ENCODE peak calls at places on chromosome 16, in four cellular contexts. One of them, this sample, is unnamed.

GRCh38 chr16:1610841-1611653 is 825 bp downstream of the IFT140 start:
- DNase-seq in H9: no peak
- DNase-seq in mesendoderm: no peak
- DNase-seq in H1: no peak
- DNase-seq in this sample: no peak

GRCh38 chr16:74813109-74813641 is 38.6 kb upstream of the FA2H start:
- DNase-seq in H9: peak
- DNase-seq in mesendoderm: peak
- DNase-seq in H1: peak
- DNase-seq in this sample: peak

GRCh38 chr16:52407778-52408177 is 139.2 kb downstream of the TOX3 start:
- DNase-seq in H9: no peak
- DNase-seq in H1: no peak
- DNase-seq in mesendoderm: no peak
- DNase-seq in this sample: no peak

GRCh38 chr16:2530629-2531318 is 434 bp downstream of the CEMP1 start:
- DNase-seq in mesendoderm: no peak
- DNase-seq in H9: no peak
- DNase-seq in H1: no peak
- DNase-seq in this sample: no peak

GRCh38 chr16:85639529-85640253 is 26.6 kb downstream of the GSE1 start:
- DNase-seq in H9: no peak
- DNase-seq in H1: no peak
- DNase-seq in mesendoderm: no peak
- DNase-seq in this sample: no peak

GRCh38 chr16:51896013-51896412 is 650.9 kb downstream of the TOX3 start:
- DNase-seq in mesendoderm: peak
- DNase-seq in H9: peak
- DNase-seq in H1: peak
- DNase-seq in this sample: no peak

GRCh38 chr16:12290868-12291267 is 314.3 kb downstream of the SNX29 start:
- DNase-seq in mesendoderm: no peak
- DNase-seq in H9: no peak
- DNase-seq in H1: no peak
- DNase-seq in this sample: no peak

GRCh38 chr16:3388325-3388724 is 12.5 kb downstream of the ZSCAN32 start:
- DNase-seq in H1: no peak
- DNase-seq in mesendoderm: no peak
- DNase-seq in H9: no peak
- DNase-seq in this sample: no peak

GRCh38 chr16:67448580-67448979 is 17.7 kb downstream of the HSD11B2 start:
- DNase-seq in mesendoderm: no peak
- DNase-seq in H1: no peak
- DNase-seq in H9: no peak
- DNase-seq in this sample: no peak

GRCh38 chr16:59210955-59211541 is 476.9 kb upstream of the GOT2 start:
- DNase-seq in mesendoderm: peak
- DNase-seq in H9: peak
- DNase-seq in H1: peak
- DNase-seq in this sample: peak

GRCh38 chr16:56909484-56910113 is 22.3 kb upstream of the HERPUD1 start:
- DNase-seq in H1: no peak
- DNase-seq in mesendoderm: no peak
- DNase-seq in H9: no peak
- DNase-seq in this sample: no peak

GRCh38 chr16:3148256-3149192 is 13.7 kb downstream of the ZNF213 start:
- DNase-seq in H1: no peak
- DNase-seq in mesendoderm: no peak
- DNase-seq in H9: no peak
- DNase-seq in this sample: no peak

GRCh38 chr16:89178453-89179147 is 7.1 kb downstream of the CDH15 start:
- DNase-seq in mesendoderm: no peak
- DNase-seq in H9: no peak
- DNase-seq in H1: no peak
- DNase-seq in this sample: no peak

GRCh38 chr16:25366078-25366477 is 108.4 kb upstream of the ZKSCAN2 start:
- DNase-seq in H1: no peak
- DNase-seq in H9: no peak
- DNase-seq in mesendoderm: peak
- DNase-seq in this sample: no peak

GRCh38 chr16:3836641-3837040 is 43.9 kb downstream of the CREBBP start:
- DNase-seq in H9: no peak
- DNase-seq in H1: no peak
- DNase-seq in mesendoderm: no peak
- DNase-seq in this sample: peak

GRCh38 chr16:21159281-21159951 is 942 bp downstream of the LDAF1 start:
- DNase-seq in H1: no peak
- DNase-seq in H9: peak
- DNase-seq in mesendoderm: peak
- DNase-seq in this sample: no peak

GRCh38 chr16:3175157-3176153 is 12.5 kb upstream of the OR1F1 start:
- DNase-seq in H9: peak
- DNase-seq in H1: no peak
- DNase-seq in mesendoderm: peak
- DNase-seq in this sample: peak

GRCh38 chr16:89137666-89138512 is 33.7 kb upstream of the CDH15 start:
- DNase-seq in H1: no peak
- DNase-seq in mesendoderm: no peak
- DNase-seq in H9: no peak
- DNase-seq in this sample: no peak

GRCh38 chr16:54407596-54407995 is 121.0 kb upstream of the IRX3 start:
- DNase-seq in H9: no peak
- DNase-seq in mesendoderm: no peak
- DNase-seq in H1: no peak
- DNase-seq in this sample: peak

GRCh38 chr16:23608194-23608593 is 12.1 kb upstream of the NDUFAB1 start:
- DNase-seq in H9: no peak
- DNase-seq in mesendoderm: no peak
- DNase-seq in H1: no peak
- DNase-seq in this sample: peak

GRCh38 chr16:10480151-10480550 is 94.3 kb downstream of the ATF7IP2 start:
- DNase-seq in H1: no peak
- DNase-seq in H9: no peak
- DNase-seq in mesendoderm: no peak
- DNase-seq in this sample: no peak

GRCh38 chr16:55273356-55273755 is 50.6 kb upstream of the IRX6 start:
- DNase-seq in H9: no peak
- DNase-seq in mesendoderm: no peak
- DNase-seq in H1: no peak
- DNase-seq in this sample: no peak

GRCh38 chr16:58128721-58129096 is 472 bp downstream of the CFAP20 start:
- DNase-seq in H1: no peak
- DNase-seq in mesendoderm: no peak
- DNase-seq in H9: peak
- DNase-seq in this sample: no peak

GRCh38 chr16:9091867-9092281 is 430 bp downstream of the HAPSTR1 start:
- DNase-seq in mesendoderm: peak
- DNase-seq in H1: no peak
- DNase-seq in H9: no peak
- DNase-seq in this sample: no peak

GRCh38 chr16:12403746-12404658 is 399.7 kb downstream of the CPPED1 start:
- DNase-seq in mesendoderm: no peak
- DNase-seq in H1: no peak
- DNase-seq in H9: no peak
- DNase-seq in this sample: no peak

GRCh38 chr16:7025616-7026190 is 306.9 kb upstream of the RBFOX1 start:
- DNase-seq in H9: peak
- DNase-seq in mesendoderm: peak
- DNase-seq in H1: peak
- DNase-seq in this sample: no peak

GRCh38 chr16:86424968-86425367 is 85.4 kb upstream of the FOXF1 start:
- DNase-seq in H9: no peak
- DNase-seq in H1: no peak
- DNase-seq in mesendoderm: peak
- DNase-seq in this sample: no peak

GRCh38 chr16:68644715-68645493 is at the start of gene CDH3:
- DNase-seq in mesendoderm: peak
- DNase-seq in H1: peak
- DNase-seq in H9: peak
- DNase-seq in this sample: no peak

GRCh38 chr16:68643847-68644246 is 1.3 kb upstream of the CDH3 start:
- DNase-seq in mesendoderm: peak
- DNase-seq in H1: no peak
- DNase-seq in H9: no peak
- DNase-seq in this sample: no peak

GRCh38 chr16:68643227-68643626 is 1.9 kb upstream of the CDH3 start:
- DNase-seq in mesendoderm: peak
- DNase-seq in H9: no peak
- DNase-seq in H1: no peak
- DNase-seq in this sample: no peak

GRCh38 chr16:68645494-68646388 is 631 bp downstream of the CDH3 start:
- DNase-seq in mesendoderm: peak
- DNase-seq in H9: peak
- DNase-seq in H1: no peak
- DNase-seq in this sample: no peak

GRCh38 chr16:68644303-68644702 is 807 bp upstream of the CDH3 start:
- DNase-seq in mesendoderm: peak
- DNase-seq in H1: no peak
- DNase-seq in H9: peak
- DNase-seq in this sample: no peak
- H4K5ac ChIP-seq in mesendoderm: no peak
- H4K5ac ChIP-seq in H1: no peak
- H4K5ac ChIP-seq in H9: no peak
- H4K5ac ChIP-seq in this sample: no peak

GRCh38 chr16:30725465-30725792 is 22.8 kb upstream of the PHKG2 start:
- DNase-seq in mesendoderm: no peak
- DNase-seq in H1: no peak
- DNase-seq in H9: no peak
- DNase-seq in this sample: no peak

GRCh38 chr16:30724641-30725464 is 23.4 kb upstream of the PHKG2 start:
- DNase-seq in H9: no peak
- DNase-seq in H1: no peak
- DNase-seq in mesendoderm: no peak
- DNase-seq in this sample: no peak

GRCh38 chr16:30722916-30723315 is 23.9 kb downstream of the SRCAP start:
- DNase-seq in H1: no peak
- DNase-seq in mesendoderm: no peak
- DNase-seq in H9: no peak
- DNase-seq in this sample: no peak

GRCh38 chr16:30722443-30722842 is 23.5 kb downstream of the SRCAP start:
- DNase-seq in mesendoderm: no peak
- DNase-seq in H9: no peak
- DNase-seq in H1: no peak
- DNase-seq in this sample: no peak

GRCh38 chr16:30723725-30724355 is 24.4 kb upstream of the PHKG2 start:
- DNase-seq in H1: no peak
- DNase-seq in mesendoderm: no peak
- DNase-seq in H9: no peak
- DNase-seq in this sample: no peak
- H4K5ac ChIP-seq in H1: no peak
- H4K5ac ChIP-seq in mesendoderm: no peak
- H4K5ac ChIP-seq in H9: no peak
- H4K5ac ChIP-seq in this sample: no peak

DNA sequence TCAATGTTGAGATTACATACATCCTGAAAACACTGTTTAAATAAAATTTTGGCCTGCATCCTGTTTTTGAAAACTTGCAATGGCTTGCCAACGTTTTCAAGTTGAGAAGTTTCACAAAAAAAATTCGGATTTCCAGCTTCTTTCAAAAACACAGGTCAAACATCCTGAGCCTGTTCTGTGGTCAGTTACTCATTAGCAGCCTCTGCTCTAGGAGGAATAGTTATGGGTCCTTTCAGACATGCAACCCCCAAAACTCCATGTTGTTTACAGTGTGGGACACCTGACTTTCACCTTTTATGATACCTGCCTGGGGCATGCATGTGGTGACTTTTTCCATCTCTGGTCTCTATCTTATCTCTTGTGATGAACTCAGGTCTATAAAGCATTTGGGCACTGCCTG is 577.9 kb downstream of the WWOX start:
- DNase-seq in H1: no peak
- DNase-seq in mesendoderm: no peak
- DNase-seq in H9: no peak
- DNase-seq in this sample: no peak
- H4K5ac ChIP-seq in H1: no peak
- H4K5ac ChIP-seq in mesendoderm: no peak
- H4K5ac ChIP-seq in H9: no peak
- H4K5ac ChIP-seq in this sample: no peak

GRCh38 chr16:79497951-79498350 is 102.6 kb downstream of the MAF start:
- DNase-seq in H1: no peak
- DNase-seq in H9: no peak
- DNase-seq in mesendoderm: no peak
- DNase-seq in this sample: no peak

GRCh38 chr16:79492036-79492435 is 108.5 kb downstream of the MAF start:
- DNase-seq in H1: no peak
- DNase-seq in H9: no peak
- DNase-seq in mesendoderm: no peak
- DNase-seq in this sample: no peak
- H4K5ac ChIP-seq in H1: no peak
- H4K5ac ChIP-seq in H9: no peak
- H4K5ac ChIP-seq in mesendoderm: no peak
- H4K5ac ChIP-seq in this sample: no peak

DNA sequence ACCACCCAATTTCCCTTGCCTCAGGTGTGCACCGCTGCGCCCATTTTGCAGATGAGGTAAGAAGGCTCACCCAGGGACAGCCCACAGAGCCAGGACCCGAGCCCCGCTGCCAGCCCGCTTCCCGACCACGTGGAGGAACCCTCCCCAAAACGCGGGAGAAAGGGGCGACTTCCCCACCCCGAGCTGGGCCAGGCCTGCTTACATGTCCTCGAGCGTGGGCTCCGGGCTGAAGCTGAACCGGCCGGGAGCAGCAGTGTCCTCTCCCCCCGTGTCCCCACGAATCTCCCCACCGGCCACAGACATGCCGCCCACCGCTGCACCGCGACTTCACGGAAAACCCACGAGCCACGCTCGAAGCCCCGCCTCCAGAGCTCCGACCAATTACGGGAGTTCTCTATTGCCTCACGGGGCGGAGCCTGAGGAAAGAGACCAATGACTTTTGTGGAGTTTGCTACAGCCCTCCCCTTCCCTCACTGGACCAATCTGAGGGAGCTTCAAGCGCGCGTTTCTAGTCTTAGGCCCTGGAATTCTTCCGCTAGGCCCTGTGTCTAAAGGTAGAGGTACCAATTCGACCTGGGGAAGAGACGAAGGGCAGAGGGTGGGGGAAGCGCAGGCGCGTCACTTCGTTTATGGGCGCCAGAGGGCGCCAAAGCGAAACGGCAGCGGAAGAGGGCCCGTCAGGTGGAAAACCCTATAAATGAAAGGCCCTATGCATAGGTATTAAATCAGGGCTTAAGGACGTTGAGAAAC is at the start of gene DCTPP1:
- DNase-seq in mesendoderm: peak
- DNase-seq in H1: peak
- DNase-seq in H9: peak
- DNase-seq in this sample: peak
- H4K5ac ChIP-seq in mesendoderm: no peak
- H4K5ac ChIP-seq in H1: peak
- H4K5ac ChIP-seq in H9: peak
- H4K5ac ChIP-seq in this sample: peak

DNA sequence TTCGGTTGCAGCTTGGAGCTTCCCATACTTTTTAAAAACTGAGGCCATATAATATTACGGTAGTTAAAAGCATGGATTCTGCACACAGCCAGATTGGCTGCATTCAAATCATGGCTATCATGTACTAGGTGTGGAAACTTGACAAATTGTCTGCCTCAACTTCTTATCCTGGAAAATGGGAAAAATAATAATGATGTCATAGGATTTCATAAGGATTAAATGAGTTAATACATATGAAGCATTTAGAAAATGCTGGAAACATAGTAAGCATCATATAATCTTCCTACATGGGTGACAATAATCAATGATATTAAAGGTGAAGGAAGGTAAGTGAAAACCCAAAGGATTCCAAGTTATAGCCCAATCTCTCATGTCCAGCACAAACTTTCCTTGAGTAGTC is 588.5 kb upstream of the HSBP1 start:
- DNase-seq in H1: no peak
- DNase-seq in mesendoderm: no peak
- DNase-seq in H9: no peak
- DNase-seq in this sample: no peak
- H4K5ac ChIP-seq in H1: no peak
- H4K5ac ChIP-seq in mesendoderm: no peak
- H4K5ac ChIP-seq in H9: no peak
- H4K5ac ChIP-seq in this sample: no peak

This sample was measured in IMR-90.